ENCODE peak calls at places on chromosomes 2 and 18, in five cellular contexts. D, R, C, M and V are unnamed samples. For H3K27me3, the result is how much of the 10 kb centered on the place peaks cover.

GRCh38 chr2:88753833-88754584 is 62.5 kb downstream of the RPIA start:
- DNase-seq in D (no peak), R (no peak), C (no peak), M (no peak), V (no peak)

GRCh38 chr18:28725876-28726275 is 548.9 kb upstream of the CDH2 start:
- DNase-seq in D (no peak), R (no peak), C (no peak), M (no peak), V (no peak)

GRCh38 chr2:160363961-160364733 is 129.5 kb downstream of the RBMS1 start:
- DNase-seq in D (no peak), R (no peak), C (no peak), M (no peak), V (no peak)

GRCh38 chr2:179741317-179741716 is 120.1 kb downstream of the ZNF385B start:
- DNase-seq in D (no peak), R (no peak), C (no peak), M (no peak), V (no peak)

GRCh38 chr2:23426284-23426905 is 41.4 kb downstream of the KLHL29 start:
- DNase-seq in D (no peak), R (no peak), C (peak), M (no peak), V (no peak)

GRCh38 chr2:189261431-189261841 is 81.9 kb upstream of the COL5A2 start:
- DNase-seq in D (no peak), R (no peak), C (no peak), M (no peak), V (no peak)

GRCh38 chr2:100820346-100821254 is 661 bp downstream of the NPAS2 start:
- DNase-seq in D (peak), R (peak), C (no peak), M (no peak), V (no peak)

GRCh38 chr2:25362564-25363145 is 20.9 kb upstream of the DNMT3A start:
- DNase-seq in D (peak), R (no peak), C (no peak), M (no peak), V (no peak)

GRCh38 chr18:63892544-63892943 is 5.0 kb downstream of the SERPINB2 start:
- DNase-seq in D (no peak), R (no peak), C (no peak), M (no peak), V (no peak)

GRCh38 chr18:31819106-31819924 is 58.6 kb upstream of the SLC25A52 start:
- DNase-seq in D (peak), R (no peak), C (no peak), M (no peak), V (no peak)

GRCh38 chr2:12964904-12965539 is 248.3 kb downstream of the TRIB2 start:
- DNase-seq in D (no peak), R (no peak), C (no peak), M (no peak), V (no peak)

GRCh38 chr2:112789186-112789585 is 4.9 kb upstream of the IL1A start:
- DNase-seq in D (no peak), R (no peak), C (no peak), M (no peak), V (no peak)

GRCh38 chr2:48448274-48449061 is 81.5 kb upstream of the STON1 start:
- DNase-seq in D (no peak), R (no peak), C (no peak), M (no peak), V (no peak)

GRCh38 chr18:72470391-72470790 is 73.8 kb downstream of the CBLN2 start:
- DNase-seq in D (no peak), R (no peak), C (no peak), M (no peak), V (no peak)

GRCh38 chr18:34977787-34978532 is 63.3 kb upstream of the MAPRE2 start:
- DNase-seq in D (peak), R (peak), C (no peak), M (peak), V (no peak)

GRCh38 chr18:7230646-7231349 is at the start of gene LRRC30:
- DNase-seq in D (no peak), R (no peak), C (no peak), M (no peak), V (no peak)

GRCh38 chr2:69911985-69912563 is 2.8 kb upstream of the MXD1 start:
- DNase-seq in D (peak), R (no peak), C (no peak), M (no peak), V (no peak)

GRCh38 chr2:70607121-70607551 is 53.5 kb upstream of the TGFA start:
- DNase-seq in D (no peak), R (no peak), C (no peak), M (no peak), V (no peak)

GRCh38 chr2:236965841-236966096 is 119.9 kb upstream of the COPS8 start:
- DNase-seq in D (no peak), R (no peak), C (no peak), M (no peak), V (no peak)

GRCh38 chr2:13558368-13558767 is 841.6 kb downstream of the TRIB2 start:
- DNase-seq in D (peak), R (no peak), C (no peak), M (no peak), V (no peak)

GRCh38 chr2:62627667-62628066 is 77.8 kb upstream of the EHBP1 start:
- DNase-seq in D (no peak), R (no peak), C (no peak), M (no peak), V (no peak)

GRCh38 chr2:43609304-43609883 is 13.6 kb upstream of the THADA start:
- DNase-seq in D (peak), R (no peak), C (peak), M (no peak), V (no peak)

GRCh38 chr18:35618703-35619102 is 37.2 kb downstream of the GALNT1 start:
- DNase-seq in D (no peak), R (no peak), C (no peak), M (no peak), V (no peak)

GRCh38 chr2:241039416-241039815 is 41.0 kb downstream of the SNED1 start:
- DNase-seq in D (no peak), R (no peak), C (no peak), M (no peak), V (no peak)

GRCh38 chr2:239264838-239265651 is 135.8 kb downstream of the HDAC4 start:
- DNase-seq in D (peak), R (no peak), C (peak), M (peak), V (no peak)

GRCh38 chr18:61797691-61798590 is 94.9 kb downstream of the RNF152 start:
- DNase-seq in D (no peak), R (no peak), C (no peak), M (no peak), V (no peak)

GRCh38 chr2:191881982-191882816 is 35.3 kb upstream of the CAVIN2 start:
- DNase-seq in D (no peak), R (peak), C (no peak), M (no peak), V (no peak)

GRCh38 chr2:186891219-186891621 is 42.2 kb upstream of the ZSWIM2 start:
- DNase-seq in D (no peak), R (no peak), C (peak), M (no peak), V (no peak)

GRCh38 chr2:156647377-156648010 is 211.3 kb downstream of the GPD2 start:
- DNase-seq in D (no peak), R (no peak), C (no peak), M (no peak), V (no peak)

GRCh38 chr18:8153887-8154583 is 455.2 kb upstream of the RAB12 start:
- DNase-seq in D (no peak), R (no peak), C (no peak), M (no peak), V (no peak)

GRCh38 chr2:30237346-30238142 is 6.2 kb downstream of the LBH start:
- DNase-seq in D (no peak), R (no peak), C (no peak), M (no peak), V (no peak)
- H3K4me3 ChIP-seq in D (no peak), R (no peak), C (no peak), M (no peak), V (no peak)

GRCh38 chr2:148350211-148350610 is 294.3 kb upstream of the EPC2 start:
- DNase-seq in D (no peak), R (no peak), C (no peak), M (no peak), V (no peak)

GRCh38 chr2:148351439-148352143 is 293.0 kb upstream of the EPC2 start:
- DNase-seq in D (no peak), R (no peak), C (no peak), M (no peak), V (no peak)
- H3K27me3 ChIP-seq in D (under half), R (under half), C (under half), M (under half), V (under half)

GRCh38 chr2:109316091-109316490 is 187.1 kb downstream of the SH3RF3 start:
- DNase-seq in D (no peak), R (no peak), C (no peak), M (no peak), V (no peak)

GRCh38 chr2:109318949-109319342 is 189.9 kb downstream of the SH3RF3 start:
- DNase-seq in D (no peak), R (no peak), C (no peak), M (no peak), V (no peak)

GRCh38 chr2:109320195-109320935 is 191.4 kb downstream of the SH3RF3 start:
- DNase-seq in D (no peak), R (no peak), C (no peak), M (no peak), V (no peak)

GRCh38 chr2:109317471-109318090 is 188.6 kb downstream of the SH3RF3 start:
- DNase-seq in D (no peak), R (no peak), C (no peak), M (no peak), V (no peak)

DNA sequence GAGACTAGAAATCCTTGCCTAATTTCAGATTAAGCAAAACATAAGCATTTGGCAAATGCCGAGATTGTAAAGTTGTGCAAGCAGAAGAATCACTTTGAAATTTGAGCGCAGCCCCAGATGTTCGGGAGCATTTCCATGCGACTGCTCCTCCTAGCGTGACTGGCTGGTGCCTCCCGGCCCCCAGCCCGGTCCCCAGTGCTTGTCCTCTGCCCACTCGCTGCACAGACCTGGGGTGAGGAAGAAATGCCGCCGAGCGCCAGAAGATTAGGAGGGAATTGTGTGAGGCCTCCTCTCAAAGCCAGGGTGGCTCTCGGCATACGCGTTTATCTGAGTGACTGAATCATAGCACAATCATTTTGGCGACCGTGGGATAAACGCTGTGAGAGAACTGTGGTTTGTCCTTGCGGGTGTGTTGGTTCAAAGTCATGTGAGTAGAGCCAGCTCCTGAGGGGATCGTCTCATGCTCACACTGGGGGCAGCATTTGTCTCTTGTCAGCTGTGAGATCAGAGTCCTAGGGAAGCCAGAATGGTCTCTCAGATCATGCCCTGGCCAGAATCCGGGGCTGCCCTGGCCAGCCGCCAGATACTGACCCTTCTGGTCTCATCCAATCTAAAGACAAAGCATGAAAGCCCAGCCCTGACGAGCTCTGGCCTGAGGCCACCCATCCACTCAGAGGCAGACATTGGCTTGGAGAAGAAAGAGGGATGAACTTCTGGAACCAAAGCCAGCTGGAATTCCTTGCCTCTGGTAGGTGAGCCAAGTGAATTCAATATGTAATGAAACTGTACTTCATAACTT is 189.3 kb downstream of the SH3RF3 start:
- DNase-seq in D (no peak), R (no peak), C (peak), M (no peak), V (peak)
- H3K4me3 ChIP-seq in D (no peak), R (no peak), C (no peak), M (peak), V (peak)

GRCh38 chr2:173354073-173354600 is 535 bp upstream of the CDCA7 start:
- DNase-seq in D (peak), R (no peak), C (no peak), M (no peak), V (no peak)
- H3K27me3 ChIP-seq in D (under half), R (under half), C (under half), M (half or more), V (under half)

GRCh38 chr2:20823917-20824316 is 1.0 kb upstream of the LDAH start:
- DNase-seq in D (peak), R (no peak), C (no peak), M (no peak), V (no peak)
- H3K4me3 ChIP-seq in D (no peak), R (no peak), C (no peak), M (no peak), V (no peak)

GRCh38 chr18:79392226-79392625 is 3.5 kb upstream of the NFATC1 start:
- DNase-seq in D (no peak), R (no peak), C (no peak), M (peak), V (no peak)

GRCh38 chr18:79394438-79395307 is 1.1 kb upstream of the NFATC1 start:
- DNase-seq in D (no peak), R (peak), C (peak), M (peak), V (no peak)

GRCh38 chr18:79395308-79395640 is 456 bp upstream of the NFATC1 start:
- DNase-seq in D (no peak), R (no peak), C (no peak), M (no peak), V (no peak)

GRCh38 chr18:79393181-79393598 is 2.5 kb upstream of the NFATC1 start:
- DNase-seq in D (no peak), R (peak), C (no peak), M (peak), V (no peak)

GRCh38 chr18:79393626-79394401 is 1.9 kb upstream of the NFATC1 start:
- DNase-seq in D (peak), R (peak), C (peak), M (peak), V (peak)
- H3K27me3 ChIP-seq in D (under half), R (under half), C (under half), M (half or more), V (under half)

GRCh38 chr18:22165049-22165602 is 4.3 kb upstream of the GATA6 start:
- DNase-seq in D (peak), R (peak), C (no peak), M (no peak), V (no peak)
- H3K4me3 ChIP-seq in D (peak), R (peak), C (no peak), M (no peak), V (no peak)

DNA sequence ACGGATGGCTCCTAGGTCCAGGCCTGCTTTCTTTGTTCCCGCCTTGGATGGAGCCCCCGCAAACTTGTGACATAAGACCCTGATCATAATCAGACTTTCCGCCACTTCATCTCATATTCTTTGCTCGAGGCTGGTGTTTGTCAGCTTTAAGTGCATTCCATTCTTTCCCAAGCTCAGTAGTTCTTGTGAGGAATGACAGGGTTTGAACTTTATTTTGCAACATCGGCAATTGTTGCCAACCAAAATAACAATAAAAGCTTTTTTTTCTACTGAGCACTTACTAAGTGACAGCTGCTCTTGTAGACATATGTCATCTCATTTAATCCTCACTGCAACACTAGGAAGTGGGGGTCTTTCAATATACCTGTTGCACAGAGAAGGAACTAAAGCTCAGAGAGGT is 178.8 kb upstream of the ST6GAL2 start:
- DNase-seq in D (no peak), R (no peak), C (no peak), M (no peak), V (no peak)
- H3K27me3 ChIP-seq in D (under half), R (under half), C (under half), M (under half), V (under half)